ENCODE peak calls at places on chromosome X, in four cellular contexts. S is left lung, X is vagina, D is lung. G is an unnamed sample. For H3K27me3 and H3K4me1, the result is how much of the 10 kb centered on the place peaks cover.

GRCh38 chrX:17968367-17968766 is 107.3 kb upstream of the RAI2 start:
- DNase-seq in S (no peak), X (no peak), D (no peak), G (no peak)

GRCh38 chrX:4830880-4831557 is 1117.6 kb upstream of the PRKX start:
- DNase-seq in S (no peak), X (no peak), D (no peak), G (no peak)

GRCh38 chrX:81301877-81302276 is 100.0 kb downstream of the SH3BGRL start:
- DNase-seq in S (no peak), X (no peak), D (no peak), G (no peak)

GRCh38 chrX:78652971-78653822 is 5.9 kb downstream of the RTL3 start:
- DNase-seq in S (no peak), X (no peak), D (no peak), G (no peak)

GRCh38 chrX:100720301-100720700 is 11.6 kb downstream of the SYTL4 start:
- DNase-seq in S (no peak), X (no peak), D (no peak), G (no peak)

GRCh38 chrX:85052636-85053343 is 49.1 kb downstream of the APOOL start:
- DNase-seq in S (no peak), X (no peak), D (no peak), G (no peak)

GRCh38 chrX:48897157-48897620 is 379 bp downstream of the TIMM17B start:
- DNase-seq in S (peak), X (no peak), D (peak), G (peak)

GRCh38 chrX:4484266-4484665 is 770.8 kb upstream of the PRKX start:
- DNase-seq in S (no peak), X (no peak), D (no peak), G (no peak)

GRCh38 chrX:135384161-135384836 is 37.4 kb upstream of the SMIM10L2A start:
- DNase-seq in S (no peak), X (no peak), D (no peak), G (no peak)

DNA sequence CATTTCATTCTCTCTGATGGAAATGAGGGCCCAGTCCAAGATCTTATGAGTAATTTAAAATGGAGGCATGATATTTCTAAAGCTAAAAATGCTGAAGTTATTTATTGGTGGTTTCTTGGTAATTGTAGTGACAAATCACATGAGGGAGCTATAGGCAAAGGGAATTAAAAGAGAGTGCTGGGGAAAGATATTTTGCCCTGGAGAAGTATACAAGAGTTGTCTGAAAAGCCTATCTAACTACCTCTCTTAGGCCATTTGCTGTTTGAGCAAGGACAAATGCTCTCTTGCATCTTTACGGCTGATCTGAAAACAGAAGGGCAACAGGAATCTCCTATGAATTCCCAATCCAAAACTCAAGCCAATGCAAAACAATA is 89.4 kb downstream of the FMR1NB start:
- DNase-seq in S (no peak), X (no peak), D (no peak), G (no peak)
- TF ChIP-seq CTCF in S (no peak), X (no peak), D (no peak), G (no peak)

GRCh38 chrX:107454302-107454701 is 4.8 kb downstream of the FRMPD3 start:
- DNase-seq in S (no peak), X (no peak), D (no peak), G (no peak)

GRCh38 chrX:107448625-107449468 is 605 bp upstream of the FRMPD3 start:
- DNase-seq in S (no peak), X (no peak), D (no peak), G (no peak)

GRCh38 chrX:107450823-107451509 is 1.5 kb downstream of the FRMPD3 start:
- DNase-seq in S (no peak), X (no peak), D (no peak), G (no peak)

GRCh38 chrX:107449490-107450175 is at the start of gene FRMPD3:
- DNase-seq in S (peak), X (no peak), D (no peak), G (no peak)

GRCh38 chrX:107451754-107452153 is 2.3 kb downstream of the FRMPD3 start:
- DNase-seq in S (no peak), X (no peak), D (no peak), G (no peak)
- H3K27me3 ChIP-seq in S (half or more), X (under half), D (under half), G (under half)

GRCh38 chrX:69033936-69034335 is 131.3 kb downstream of the PJA1 start:
- DNase-seq in S (no peak), X (peak), D (peak), G (no peak)
- H3K4me1 ChIP-seq in S (under half), X (under half), D (under half), G (under half)

GRCh38 chrX:47619486-47620302 is at the start of gene SYN1:
- DNase-seq in S (peak), X (peak), D (peak), G (peak)
- TF ChIP-seq CTCF in S (no peak), X (no peak), D (peak), G (no peak)

GRCh38 chrX:129768586-129769466 is 10.9 kb upstream of the SASH3 start:
- DNase-seq in S (no peak), X (no peak), D (no peak), G (no peak)

GRCh38 chrX:129772796-129773431 is 6.8 kb upstream of the SASH3 start:
- DNase-seq in S (peak), X (no peak), D (peak), G (no peak)

GRCh38 chrX:129771266-129771995 is 8.3 kb upstream of the SASH3 start:
- DNase-seq in S (no peak), X (no peak), D (no peak), G (no peak)

GRCh38 chrX:129768186-129768585 is 11.6 kb upstream of the SASH3 start:
- DNase-seq in S (no peak), X (no peak), D (no peak), G (no peak)

GRCh38 chrX:129769467-129770154 is 10.1 kb upstream of the SASH3 start:
- DNase-seq in S (no peak), X (no peak), D (no peak), G (no peak)
- H3K27me3 ChIP-seq in S (under half), X (under half), D (under half), G (under half)

DNA sequence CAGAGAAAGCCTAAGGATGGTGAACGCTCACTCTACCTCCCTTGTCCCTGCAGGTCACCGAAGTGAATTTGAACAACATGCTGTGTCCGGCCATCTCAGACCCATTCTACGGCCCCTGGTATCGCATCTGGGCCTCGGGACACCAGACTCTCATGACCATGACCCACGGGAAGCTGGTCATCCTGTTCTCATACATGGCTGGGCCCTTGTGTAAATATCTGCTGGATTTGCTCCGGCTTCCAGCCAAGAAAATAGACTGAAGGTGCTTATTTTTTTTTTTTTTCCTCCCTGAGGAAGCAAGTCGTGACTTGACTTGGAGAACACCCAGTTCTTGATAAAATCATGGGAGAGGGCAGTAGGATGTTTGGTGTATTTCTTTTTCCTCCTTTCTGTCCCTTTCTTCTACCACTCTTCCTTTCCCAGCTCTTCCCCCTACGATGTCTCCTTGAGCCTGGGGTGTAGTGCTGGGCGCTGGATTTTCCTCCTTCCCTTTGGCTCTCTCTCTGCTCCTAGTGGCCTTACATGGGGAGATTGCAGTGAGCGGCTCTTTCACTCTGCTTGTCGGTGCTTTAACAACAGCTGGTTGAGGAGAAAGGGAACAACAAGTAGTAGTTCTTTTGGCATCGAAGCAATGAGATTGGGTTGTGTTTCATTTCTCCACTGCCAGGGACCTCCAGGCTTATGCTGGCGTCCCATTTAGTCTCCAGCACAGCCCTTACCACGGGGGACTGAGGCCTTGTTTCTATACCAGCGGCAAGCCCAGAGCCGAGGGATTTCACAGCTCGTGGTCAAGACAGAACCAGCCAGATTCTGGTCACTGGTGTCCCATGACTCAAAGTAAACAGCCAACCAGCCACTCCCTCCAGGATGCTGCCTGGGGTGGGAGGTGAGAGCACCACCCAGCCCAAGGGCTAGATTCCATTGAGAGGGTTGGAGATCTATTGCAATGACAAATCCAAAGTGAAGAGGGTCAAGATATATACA is 144.4 kb downstream of the AMMECR1 start:
- DNase-seq in S (no peak), X (peak), D (no peak), G (peak)
- H3K4me1 ChIP-seq in S (under half), X (under half), D (under half), G (under half)

G was measured in prostate gland.